ENCODE peak calls at places on chromosomes 11 and 22, in eight cellular contexts. Q is sigmoid colon; H is endodermal cell; K is ovary; E is upper lobe of left lung; M is upper lobe of right lung; O is naive thymus-derived CD4-positive, alpha-beta T cell; W is HCT116. S is an unnamed sample. For H3K9me3, the result is how much of the 10 kb centered on the place peaks cover.

GRCh38 chr22:21961886-21962654 is 9.4 kb upstream of the PPM1F start:
- DNase-seq in Q (no peak), E (no peak), O (no peak), K (no peak), H (peak), W (no peak), M (no peak), S (no peak)

GRCh38 chr11:34757026-34757451 is 136.1 kb downstream of the EHF start:
- DNase-seq in Q (no peak), K (no peak), O (no peak), E (no peak), W (no peak), H (no peak), M (no peak), S (no peak)

GRCh38 chr11:86484164-86484794 is 109.6 kb downstream of the CCDC81 start:
- DNase-seq in O (no peak), H (no peak), W (peak), E (no peak), M (no peak), K (peak), Q (peak), S (no peak)

GRCh38 chr11:47001666-47002285 is 65.2 kb downstream of the CSTPP1 start:
- DNase-seq in O (no peak), M (no peak), H (no peak), K (no peak), E (no peak), W (no peak), Q (no peak), S (no peak)

GRCh38 chr22:39428597-39429071 is 28.2 kb upstream of the MGAT3 start:
- DNase-seq in H (peak), O (no peak), M (no peak), E (no peak), W (no peak), K (no peak), Q (no peak), S (no peak)

GRCh38 chr11:832529-833113 is at the start of gene CD151:
- DNase-seq in M (peak), O (no peak), K (no peak), E (no peak), Q (no peak), H (peak), W (no peak), S (peak)

GRCh38 chr11:85950317-85951048 is 95.3 kb downstream of the CCDC83 start:
- DNase-seq in W (no peak), Q (no peak), M (no peak), K (no peak), H (no peak), O (no peak), E (no peak), S (no peak)

GRCh38 chr22:25008666-25009065 is 56.1 kb downstream of the KIAA1671 start:
- DNase-seq in Q (no peak), K (no peak), E (no peak), M (no peak), H (no peak), O (no peak), W (no peak), S (no peak)

GRCh38 chr11:88552377-88553029 is 215.0 kb upstream of the CTSC start:
- DNase-seq in K (no peak), W (peak), H (peak), M (peak), O (peak), Q (no peak), E (peak), S (peak)

GRCh38 chr11:61927501-61927900 is 10.1 kb upstream of the RAB3IL1 start:
- DNase-seq in W (no peak), K (no peak), M (no peak), E (no peak), H (no peak), Q (no peak), O (no peak), S (no peak)

GRCh38 chr11:114892381-114893197 is 214.3 kb downstream of the NXPE2 start:
- DNase-seq in E (no peak), K (no peak), H (peak), M (no peak), W (no peak), Q (no peak), O (no peak), S (no peak)

GRCh38 chr22:27866136-27867091 is 52.6 kb downstream of the PITPNB start:
- DNase-seq in K (peak), Q (peak), M (no peak), H (no peak), O (no peak), E (no peak), W (no peak), S (no peak)

GRCh38 chr11:62298975-62299374 is at the start of gene SCGB1D4:
- DNase-seq in W (no peak), M (no peak), O (no peak), K (no peak), Q (no peak), H (no peak), E (no peak), S (no peak)

GRCh38 chr11:58061813-58062212 is 31.1 kb downstream of the OR6Q1 start:
- DNase-seq in Q (no peak), W (no peak), M (no peak), K (no peak), E (no peak), H (no peak), O (no peak), S (no peak)

DNA sequence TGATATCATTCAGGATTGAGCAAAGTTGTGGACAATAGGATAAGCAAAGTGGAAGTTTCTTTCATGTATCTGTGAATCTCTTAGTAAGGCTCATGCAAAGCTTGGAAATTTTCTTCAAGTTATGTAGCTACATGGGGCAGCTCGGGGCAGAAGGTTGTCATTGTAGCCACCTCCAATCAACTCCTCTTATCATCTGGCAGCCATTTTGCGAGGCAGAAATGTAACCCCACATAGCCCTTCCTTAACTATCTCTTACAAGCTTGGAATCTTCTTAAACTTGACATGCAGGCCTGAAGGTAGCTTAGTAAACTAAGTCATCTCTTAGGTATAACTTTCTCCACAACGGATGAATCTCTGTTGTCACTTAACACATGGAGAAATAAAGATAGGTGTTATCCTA is 392.8 kb downstream of the AASDHPPT start:
- DNase-seq in K (no peak), M (no peak), Q (no peak), W (no peak), O (no peak), E (no peak), H (no peak), S (no peak)
- H3K9me3 ChIP-seq in K (under half), M (under half), Q (under half), W (under half), O (under half), E (under half), H (under half), S (under half)

GRCh38 chr22:11605468-11605981 is 3922.5 kb upstream of the OR11H1 start:
- DNase-seq in O (no peak), E (no peak), Q (no peak), M (peak), K (no peak), W (no peak), H (no peak), S (no peak)
- H3K9me3 ChIP-seq in O (under half), E (under half), Q (under half), M (under half), K (under half), W (under half), H (half or more), S (under half)

GRCh38 chr22:47599753-47600152 is 837.3 kb downstream of the TBC1D22A start:
- DNase-seq in K (no peak), W (no peak), O (no peak), E (no peak), Q (peak), M (peak), H (no peak), S (no peak)
- H3K9me3 ChIP-seq in K (under half), W (under half), O (under half), E (under half), Q (under half), M (under half), H (under half), S (under half)

GRCh38 chr22:48719978-48720661 is 1107.6 kb downstream of the BRD1 start:
- DNase-seq in Q (peak), O (no peak), M (peak), W (no peak), E (no peak), K (no peak), H (peak), S (no peak)

GRCh38 chr22:48715511-48715910 is 1112.2 kb downstream of the BRD1 start:
- DNase-seq in M (peak), K (no peak), O (no peak), W (no peak), Q (no peak), E (no peak), H (peak), S (no peak)

GRCh38 chr22:48718818-48719500 is 1108.7 kb downstream of the BRD1 start:
- DNase-seq in H (peak), M (peak), K (no peak), E (no peak), Q (peak), O (no peak), W (no peak), S (no peak)

GRCh38 chr22:48717076-48717810 is 1110.4 kb downstream of the BRD1 start:
- DNase-seq in E (no peak), M (peak), Q (peak), K (no peak), W (no peak), H (peak), O (no peak), S (no peak)

DNA sequence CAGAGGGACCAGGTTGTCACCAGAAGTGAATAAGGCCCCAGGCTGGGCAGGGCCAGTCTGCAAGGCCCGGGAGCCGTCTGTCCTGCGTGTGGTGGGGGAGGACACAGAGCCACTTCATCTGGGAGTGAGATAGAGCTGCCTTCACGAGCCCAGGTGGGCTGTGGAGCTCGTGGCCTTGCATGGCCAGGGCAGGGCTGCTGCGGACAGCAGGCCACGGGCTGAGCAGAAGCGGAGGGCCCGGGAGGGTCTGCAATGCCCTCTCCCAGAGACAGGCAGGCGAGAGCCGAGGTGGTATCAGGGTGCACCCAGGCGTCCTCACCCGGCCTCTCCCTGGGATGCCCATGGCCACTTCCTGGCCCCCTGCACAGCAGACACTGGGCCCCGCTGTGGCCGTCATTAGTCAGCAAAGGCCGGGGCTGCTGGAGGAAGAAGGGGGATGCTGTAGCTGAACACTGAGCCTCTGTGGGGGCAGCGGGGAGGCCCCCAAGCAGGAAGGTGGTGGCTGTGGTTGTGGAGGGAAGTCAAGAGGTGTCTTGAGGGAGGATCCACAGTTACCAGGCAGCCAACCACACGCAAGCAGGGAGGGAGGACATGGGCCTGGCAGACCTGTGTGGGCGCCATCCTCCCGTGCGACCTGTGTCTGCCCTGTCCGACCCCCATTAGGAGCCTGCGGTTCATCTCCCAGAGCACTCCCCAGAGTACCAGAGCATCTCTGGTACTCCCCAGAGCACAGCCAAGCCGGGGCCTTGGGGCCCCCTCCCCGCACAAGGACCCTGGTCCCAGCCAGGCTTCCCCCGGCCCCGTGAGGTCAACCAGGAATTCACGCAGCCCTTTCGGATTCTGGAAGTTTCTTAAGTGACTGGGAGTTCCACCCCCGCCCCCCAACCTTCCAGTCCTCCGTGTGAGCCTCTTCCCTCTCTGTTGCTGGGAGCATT is 1109.5 kb downstream of the BRD1 start:
- DNase-seq in W (no peak), M (peak), K (no peak), O (no peak), H (peak), E (no peak), Q (peak), S (no peak)
- H3K9me3 ChIP-seq in W (under half), M (under half), K (under half), O (under half), H (under half), E (under half), Q (under half), S (under half)

GRCh38 chr22:26038365-26038764 is 130.9 kb upstream of the SEZ6L start:
- DNase-seq in E (no peak), W (no peak), K (no peak), M (no peak), Q (no peak), H (no peak), O (no peak), S (no peak)
- H3K9me3 ChIP-seq in E (under half), W (under half), K (under half), M (under half), Q (under half), H (under half), O (under half), S (under half)

S was measured in T-helper 17 cell.